ENCODE peak calls at places on chromosome 20, in seven cellular contexts. One of them, this sample, is unnamed. For H3K27me3, the result is how much of the 10 kb centered on the place peaks cover.

GRCh38 chr20:444117-444516 is 18.2 kb downstream of the TBC1D20 start:
- DNase-seq in H9: no peak
- DNase-seq in lung: no peak
- DNase-seq in H1: no peak
- DNase-seq in ascending aorta: no peak
- DNase-seq in GM23338: no peak
- DNase-seq in psoas muscle: no peak
- DNase-seq in this sample: no peak

GRCh38 chr20:34302312-34302722 is 838 bp downstream of the AHCY start:
- DNase-seq in H9: no peak
- DNase-seq in lung: no peak
- DNase-seq in H1: no peak
- DNase-seq in ascending aorta: no peak
- DNase-seq in GM23338: peak
- DNase-seq in psoas muscle: no peak
- DNase-seq in this sample: no peak

GRCh38 chr20:58538752-58539151 is 23.6 kb upstream of the APCDD1L start:
- DNase-seq in H9: peak
- DNase-seq in lung: no peak
- DNase-seq in H1: no peak
- DNase-seq in ascending aorta: no peak
- DNase-seq in GM23338: no peak
- DNase-seq in psoas muscle: no peak
- DNase-seq in this sample: no peak

GRCh38 chr20:36252511-36252910 is 16.2 kb downstream of the AAR2 start:
- DNase-seq in H9: no peak
- DNase-seq in lung: no peak
- DNase-seq in H1: no peak
- DNase-seq in ascending aorta: no peak
- DNase-seq in GM23338: no peak
- DNase-seq in psoas muscle: no peak
- DNase-seq in this sample: no peak

GRCh38 chr20:7657569-7657968 is 282.7 kb downstream of the HAO1 start:
- DNase-seq in H9: no peak
- DNase-seq in lung: no peak
- DNase-seq in H1: no peak
- DNase-seq in ascending aorta: no peak
- DNase-seq in GM23338: no peak
- DNase-seq in psoas muscle: no peak
- DNase-seq in this sample: no peak

GRCh38 chr20:24033151-24033550 is 44.6 kb upstream of the GGTLC1 start:
- DNase-seq in H9: no peak
- DNase-seq in lung: no peak
- DNase-seq in H1: no peak
- DNase-seq in ascending aorta: no peak
- DNase-seq in GM23338: no peak
- DNase-seq in psoas muscle: no peak
- DNase-seq in this sample: no peak

GRCh38 chr20:59598625-59599310 is 5.6 kb upstream of the PHACTR3 start:
- DNase-seq in H9: peak
- DNase-seq in lung: no peak
- DNase-seq in H1: no peak
- DNase-seq in ascending aorta: no peak
- DNase-seq in GM23338: peak
- DNase-seq in psoas muscle: no peak
- DNase-seq in this sample: no peak

GRCh38 chr20:60264024-60264709 is 305.9 kb downstream of the CDH26 start:
- DNase-seq in H9: no peak
- DNase-seq in lung: no peak
- DNase-seq in H1: no peak
- DNase-seq in ascending aorta: no peak
- DNase-seq in GM23338: no peak
- DNase-seq in psoas muscle: no peak
- DNase-seq in this sample: no peak

GRCh38 chr20:19964289-19965263 is 52.6 kb upstream of the NAA20 start:
- DNase-seq in H9: no peak
- DNase-seq in lung: peak
- DNase-seq in H1: no peak
- DNase-seq in ascending aorta: no peak
- DNase-seq in GM23338: no peak
- DNase-seq in psoas muscle: peak
- DNase-seq in this sample: no peak

GRCh38 chr20:59752101-59752586 is 147.8 kb downstream of the PHACTR3 start:
- DNase-seq in H9: no peak
- DNase-seq in lung: peak
- DNase-seq in H1: no peak
- DNase-seq in ascending aorta: no peak
- DNase-seq in GM23338: no peak
- DNase-seq in psoas muscle: no peak
- DNase-seq in this sample: no peak

GRCh38 chr20:62258499-62259293 is 20.4 kb downstream of the OSBPL2 start:
- DNase-seq in H9: no peak
- DNase-seq in lung: no peak
- DNase-seq in H1: no peak
- DNase-seq in ascending aorta: no peak
- DNase-seq in GM23338: no peak
- DNase-seq in psoas muscle: peak
- DNase-seq in this sample: no peak

GRCh38 chr20:13288357-13288756 is 67.3 kb downstream of the ISM1 start:
- DNase-seq in H9: no peak
- DNase-seq in lung: no peak
- DNase-seq in H1: no peak
- DNase-seq in ascending aorta: no peak
- DNase-seq in GM23338: no peak
- DNase-seq in psoas muscle: no peak
- DNase-seq in this sample: no peak

GRCh38 chr20:34300809-34301586 is 2.2 kb downstream of the AHCY start:
- DNase-seq in H9: no peak
- DNase-seq in lung: no peak
- DNase-seq in H1: no peak
- DNase-seq in ascending aorta: no peak
- DNase-seq in GM23338: peak
- DNase-seq in psoas muscle: no peak
- DNase-seq in this sample: no peak

GRCh38 chr20:34017610-34018009 is 23.9 kb downstream of the RALY start:
- DNase-seq in H9: no peak
- DNase-seq in lung: no peak
- DNase-seq in H1: no peak
- DNase-seq in ascending aorta: no peak
- DNase-seq in GM23338: no peak
- DNase-seq in psoas muscle: no peak
- DNase-seq in this sample: no peak

GRCh38 chr20:60354181-60354580 is 396.0 kb downstream of the CDH26 start:
- DNase-seq in H9: no peak
- DNase-seq in lung: no peak
- DNase-seq in H1: no peak
- DNase-seq in ascending aorta: no peak
- DNase-seq in GM23338: no peak
- DNase-seq in psoas muscle: no peak
- DNase-seq in this sample: no peak

GRCh38 chr20:63640086-63640485 is 13.1 kb downstream of the STMN3 start:
- DNase-seq in H9: no peak
- DNase-seq in lung: no peak
- DNase-seq in H1: no peak
- DNase-seq in ascending aorta: no peak
- DNase-seq in GM23338: no peak
- DNase-seq in psoas muscle: no peak
- DNase-seq in this sample: no peak
- H3K27ac ChIP-seq in H9: no peak
- H3K27ac ChIP-seq in lung: peak
- H3K27ac ChIP-seq in H1: no peak
- H3K27ac ChIP-seq in ascending aorta: no peak
- H3K27ac ChIP-seq in GM23338: no peak
- H3K27ac ChIP-seq in psoas muscle: no peak
- H3K27ac ChIP-seq in this sample: peak

GRCh38 chr20:63380346-63380870 is 19.3 kb upstream of the CHRNA4 start:
- DNase-seq in H9: no peak
- DNase-seq in lung: no peak
- DNase-seq in H1: no peak
- DNase-seq in ascending aorta: no peak
- DNase-seq in GM23338: no peak
- DNase-seq in psoas muscle: no peak
- DNase-seq in this sample: no peak
- H3K27me3 ChIP-seq in H9: under half
- H3K27me3 ChIP-seq in lung: under half
- H3K27me3 ChIP-seq in H1: under half
- H3K27me3 ChIP-seq in ascending aorta: under half
- H3K27me3 ChIP-seq in GM23338: under half
- H3K27me3 ChIP-seq in psoas muscle: under half
- H3K27me3 ChIP-seq in this sample: under half

DNA sequence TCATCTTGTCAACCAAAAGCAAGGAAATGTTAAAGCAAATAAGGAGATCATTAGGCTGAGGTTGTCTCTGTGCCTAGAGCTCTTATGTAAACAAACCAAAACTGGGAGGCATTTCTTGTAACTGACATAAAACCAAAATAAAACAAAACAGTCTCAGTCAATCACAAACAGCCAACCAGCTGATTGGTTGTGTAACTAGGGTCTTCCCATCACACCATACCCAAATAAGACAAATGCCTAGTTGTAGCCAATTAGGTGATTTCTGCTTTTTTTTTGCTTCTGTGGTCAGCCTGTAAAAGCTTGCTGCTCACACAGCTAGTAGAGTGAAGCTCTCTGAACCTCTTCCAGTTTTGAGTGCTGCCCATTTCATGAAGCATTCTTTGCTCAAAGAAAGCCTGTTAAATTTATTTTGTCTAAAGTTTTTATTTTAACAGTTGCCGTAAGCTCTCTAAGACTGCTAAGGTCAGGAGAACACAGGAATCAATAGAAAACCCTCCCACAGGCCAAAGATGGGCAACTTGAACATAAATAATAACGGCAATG is 8.9 kb upstream of the FITM2 start:
- DNase-seq in H9: no peak
- DNase-seq in lung: no peak
- DNase-seq in H1: no peak
- DNase-seq in ascending aorta: no peak
- DNase-seq in GM23338: no peak
- DNase-seq in psoas muscle: no peak
- DNase-seq in this sample: no peak
- H3K27ac ChIP-seq in H9: no peak
- H3K27ac ChIP-seq in lung: no peak
- H3K27ac ChIP-seq in H1: no peak
- H3K27ac ChIP-seq in ascending aorta: no peak
- H3K27ac ChIP-seq in GM23338: no peak
- H3K27ac ChIP-seq in psoas muscle: no peak
- H3K27ac ChIP-seq in this sample: no peak

DNA sequence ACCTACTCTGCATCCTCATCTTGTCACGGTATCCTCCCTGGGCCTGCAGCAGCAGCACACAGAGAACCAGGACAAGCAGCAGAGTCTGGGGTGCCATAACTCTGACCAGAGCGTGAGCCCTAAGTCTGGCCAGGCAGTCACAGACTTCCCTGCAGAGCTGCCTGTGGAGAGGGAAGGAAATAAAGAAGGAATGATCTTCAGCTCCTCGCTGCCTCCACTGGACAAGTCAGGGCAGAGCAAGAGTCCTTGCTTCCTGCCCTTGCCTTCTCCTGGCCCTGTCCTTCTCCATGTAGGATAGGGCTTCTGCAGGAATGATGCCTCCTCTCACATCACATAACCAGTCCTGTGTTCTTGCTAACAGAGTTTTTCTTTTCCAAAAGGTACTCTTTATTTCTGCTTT is 15.9 kb upstream of the WFDC11 start:
- DNase-seq in H9: peak
- DNase-seq in lung: no peak
- DNase-seq in H1: peak
- DNase-seq in ascending aorta: no peak
- DNase-seq in GM23338: peak
- DNase-seq in psoas muscle: no peak
- DNase-seq in this sample: no peak
- H3K27me3 ChIP-seq in H9: under half
- H3K27me3 ChIP-seq in lung: under half
- H3K27me3 ChIP-seq in H1: under half
- H3K27me3 ChIP-seq in ascending aorta: under half
- H3K27me3 ChIP-seq in GM23338: under half
- H3K27me3 ChIP-seq in psoas muscle: under half
- H3K27me3 ChIP-seq in this sample: under half

GRCh38 chr20:51551186-51551585 is 8.7 kb upstream of the NFATC2 start:
- DNase-seq in H9: no peak
- DNase-seq in lung: no peak
- DNase-seq in H1: no peak
- DNase-seq in ascending aorta: no peak
- DNase-seq in GM23338: no peak
- DNase-seq in psoas muscle: no peak
- DNase-seq in this sample: no peak

GRCh38 chr20:51560042-51560441 is 17.5 kb upstream of the NFATC2 start:
- DNase-seq in H9: no peak
- DNase-seq in lung: no peak
- DNase-seq in H1: no peak
- DNase-seq in ascending aorta: no peak
- DNase-seq in GM23338: no peak
- DNase-seq in psoas muscle: no peak
- DNase-seq in this sample: no peak

GRCh38 chr20:51553897-51554504 is 11.5 kb upstream of the NFATC2 start:
- DNase-seq in H9: no peak
- DNase-seq in lung: no peak
- DNase-seq in H1: no peak
- DNase-seq in ascending aorta: no peak
- DNase-seq in GM23338: no peak
- DNase-seq in psoas muscle: no peak
- DNase-seq in this sample: no peak

GRCh38 chr20:51549474-51549873 is 7.0 kb upstream of the NFATC2 start:
- DNase-seq in H9: no peak
- DNase-seq in lung: no peak
- DNase-seq in H1: no peak
- DNase-seq in ascending aorta: no peak
- DNase-seq in GM23338: no peak
- DNase-seq in psoas muscle: no peak
- DNase-seq in this sample: no peak

DNA sequence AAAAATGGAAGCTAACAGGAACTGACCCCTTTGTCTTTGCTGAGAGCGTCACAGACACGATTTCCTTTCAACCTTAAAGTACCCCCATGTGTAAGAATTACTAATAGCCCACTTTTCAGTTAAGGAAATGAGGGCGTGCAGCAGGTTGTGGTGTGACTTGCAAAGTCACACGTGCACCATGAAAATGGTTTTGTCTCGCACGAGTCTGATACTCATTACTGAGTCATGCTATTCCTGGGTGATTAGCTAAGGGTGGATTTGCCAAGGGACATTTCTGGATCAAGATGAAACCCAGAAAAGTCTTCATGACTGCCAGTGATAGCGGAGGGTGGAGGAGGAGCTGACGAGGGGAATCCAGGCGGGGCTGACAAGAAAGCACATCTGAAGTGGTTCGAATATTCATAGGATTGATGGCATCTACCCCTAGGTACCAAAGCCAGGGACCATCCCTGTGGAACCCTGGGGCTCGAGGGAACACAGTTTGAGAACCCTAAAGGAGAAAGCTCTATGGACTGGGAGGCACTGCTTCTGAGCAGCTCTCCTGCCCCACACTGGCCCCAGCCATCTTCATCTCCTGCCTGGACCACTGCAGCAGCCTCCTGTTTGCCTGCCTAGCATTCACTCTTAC is 12.1 kb upstream of the NFATC2 start:
- DNase-seq in H9: no peak
- DNase-seq in lung: no peak
- DNase-seq in H1: no peak
- DNase-seq in ascending aorta: no peak
- DNase-seq in GM23338: no peak
- DNase-seq in psoas muscle: no peak
- DNase-seq in this sample: no peak
- H3K27ac ChIP-seq in H9: no peak
- H3K27ac ChIP-seq in lung: no peak
- H3K27ac ChIP-seq in H1: no peak
- H3K27ac ChIP-seq in ascending aorta: no peak
- H3K27ac ChIP-seq in GM23338: no peak
- H3K27ac ChIP-seq in psoas muscle: peak
- H3K27ac ChIP-seq in this sample: no peak

GRCh38 chr20:37534401-37535157 is 6.9 kb upstream of the BLCAP start:
- DNase-seq in H9: peak
- DNase-seq in lung: peak
- DNase-seq in H1: no peak
- DNase-seq in ascending aorta: no peak
- DNase-seq in GM23338: peak
- DNase-seq in psoas muscle: no peak
- DNase-seq in this sample: peak
- H3K27me3 ChIP-seq in H9: under half
- H3K27me3 ChIP-seq in lung: under half
- H3K27me3 ChIP-seq in H1: under half
- H3K27me3 ChIP-seq in ascending aorta: under half
- H3K27me3 ChIP-seq in GM23338: under half
- H3K27me3 ChIP-seq in psoas muscle: under half
- H3K27me3 ChIP-seq in this sample: under half